ENCODE peak calls at places on chromosome 22, in eight cellular contexts. D is NCI-H460, H is NCI-H2081, P is T1000, V is left ventricle myocardium superior, F is NCI-H510A treated with DMSO at 0.1 percent for 48 hours, M is hippocampal formation, R is memory B cell. O is an unnamed sample.

GRCh38 chr22:28442951-28443876 is 236.4 kb downstream of the TTC28 start:
- DNase-seq in D (no peak), P (no peak), M (peak), V (peak), R (no peak), H (peak), F (no peak), O (peak)

GRCh38 chr22:28142361-28142801 is 223.3 kb upstream of the PITPNB start:
- DNase-seq in R (no peak), F (no peak), V (no peak), M (no peak), P (no peak), D (no peak), H (no peak), O (peak)

GRCh38 chr22:30228509-30229359 is 17.8 kb downstream of the LIF start:
- DNase-seq in M (no peak), V (no peak), D (no peak), H (no peak), P (peak), R (no peak), F (no peak), O (no peak)

GRCh38 chr22:19361501-19362103 is 69.9 kb downstream of the HIRA start:
- DNase-seq in H (no peak), F (no peak), V (no peak), D (no peak), M (no peak), P (no peak), R (peak), O (no peak)

GRCh38 chr22:20490183-20490940 is 5.2 kb downstream of the KLHL22 start:
- DNase-seq in H (no peak), F (no peak), P (no peak), V (no peak), M (no peak), R (no peak), D (no peak), O (no peak)

GRCh38 chr22:50564289-50564688 is 1.6 kb upstream of the SYCE3 start:
- DNase-seq in D (no peak), M (no peak), H (no peak), R (no peak), V (no peak), P (no peak), F (no peak), O (no peak)

GRCh38 chr22:46336119-46337078 is 885 bp downstream of the TRMU start:
- DNase-seq in V (peak), H (no peak), P (no peak), R (no peak), F (no peak), D (no peak), M (no peak), O (no peak)

GRCh38 chr22:43537019-43537585 is 125.3 kb downstream of the MPPED1 start:
- DNase-seq in F (no peak), D (no peak), P (no peak), M (no peak), H (no peak), R (no peak), V (no peak), O (no peak)

GRCh38 chr22:49091451-49091850 is 736.2 kb downstream of the BRD1 start:
- DNase-seq in P (no peak), H (no peak), D (no peak), R (no peak), F (no peak), M (no peak), V (no peak), O (no peak)

GRCh38 chr22:33023119-33023827 is 34.9 kb downstream of the SYN3 start:
- DNase-seq in F (no peak), P (no peak), H (no peak), V (no peak), R (no peak), M (no peak), D (no peak), O (no peak)

GRCh38 chr22:18122254-18122554 is 11.6 kb downstream of the TUBA8 start:
- DNase-seq in F (no peak), M (no peak), H (no peak), V (no peak), R (no peak), P (no peak), D (no peak), O (no peak)

GRCh38 chr22:46175631-46176030 is 25.3 kb downstream of the PPARA start:
- DNase-seq in F (no peak), R (no peak), P (peak), V (no peak), D (no peak), M (no peak), H (no peak), O (no peak)

GRCh38 chr22:44918166-44918924 is 91.5 kb downstream of the PHF21B start:
- DNase-seq in P (no peak), D (no peak), F (no peak), M (no peak), H (no peak), V (no peak), R (no peak), O (no peak)

GRCh38 chr22:48824673-48825651 is 1002.7 kb downstream of the BRD1 start:
- DNase-seq in H (peak), D (no peak), V (no peak), F (no peak), R (no peak), P (no peak), M (no peak), O (peak)

GRCh38 chr22:49966716-49967332 is 6.3 kb downstream of the PIM3 start:
- DNase-seq in H (no peak), M (no peak), F (no peak), R (no peak), D (no peak), V (peak), P (no peak), O (no peak)

GRCh38 chr22:17120281-17120680 is 879 bp downstream of the TMEM121B start:
- DNase-seq in P (no peak), F (no peak), H (no peak), M (no peak), V (peak), D (peak), R (peak), O (peak)

GRCh38 chr22:49855491-49855911 is 1.9 kb downstream of the ZBED4 start:
- DNase-seq in H (no peak), R (no peak), F (peak), P (no peak), V (no peak), D (no peak), M (no peak), O (no peak)

GRCh38 chr22:29842740-29843139 is 4.7 kb upstream of the ASCC2 start:
- DNase-seq in V (no peak), D (no peak), R (no peak), P (peak), H (no peak), F (no peak), M (no peak), O (peak)

GRCh38 chr22:19448076-19448607 is 631 bp upstream of the C22orf39 start:
- DNase-seq in D (peak), M (no peak), F (peak), V (no peak), H (peak), R (peak), P (peak), O (peak)

GRCh38 chr22:23259916-23260644 is 79.8 kb downstream of the BCR start:
- DNase-seq in F (no peak), P (no peak), M (no peak), R (no peak), V (no peak), H (no peak), D (no peak), O (no peak)

GRCh38 chr22:20424937-20425587 is 12.6 kb downstream of the SCARF2 start:
- DNase-seq in D (no peak), F (no peak), M (no peak), H (no peak), V (peak), P (no peak), R (no peak), O (peak)

GRCh38 chr22:23054531-23055257 is 15.6 kb upstream of the GNAZ start:
- DNase-seq in V (peak), M (no peak), D (no peak), H (no peak), F (no peak), R (no peak), P (no peak), O (no peak)

GRCh38 chr22:36194971-36195370 is 6.6 kb downstream of the APOL4 start:
- DNase-seq in D (peak), H (no peak), R (no peak), P (no peak), M (peak), F (peak), V (peak), O (peak)

GRCh38 chr22:31143537-31143936 is 3.2 kb upstream of the PLA2G3 start:
- DNase-seq in P (no peak), H (no peak), R (no peak), F (no peak), V (no peak), M (no peak), D (no peak), O (no peak)

GRCh38 chr22:28013611-28014010 is 94.6 kb upstream of the PITPNB start:
- DNase-seq in D (no peak), M (no peak), P (no peak), F (no peak), V (peak), H (no peak), R (no peak), O (no peak)

GRCh38 chr22:47695176-47695575 is 932.7 kb downstream of the TBC1D22A start:
- DNase-seq in V (no peak), P (no peak), H (no peak), R (no peak), D (no peak), F (no peak), M (no peak), O (no peak)

GRCh38 chr22:23152238-23153114 is 7.2 kb downstream of the RAB36 start:
- DNase-seq in M (no peak), R (no peak), H (no peak), V (no peak), F (no peak), D (no peak), P (no peak), O (no peak)

GRCh38 chr22:28759861-28760560 is 12.5 kb upstream of the CCDC117 start:
- DNase-seq in M (no peak), F (peak), P (no peak), D (no peak), R (no peak), H (peak), V (no peak), O (no peak)

GRCh38 chr22:49667236-49667635 is 160.4 kb downstream of the BRD1 start:
- DNase-seq in P (no peak), V (peak), M (no peak), D (no peak), H (no peak), F (no peak), R (no peak), O (no peak)